ENCODE peak calls at places on chromosomes 2 and 18, in six cellular contexts. P is spleen, N is transverse colon, Z is A549, Y is GM12891, U is heart left ventricle. W is an unnamed sample.

GRCh38 chr2:121650554-121650930 is 1.3 kb upstream of the CLASP1 start:
- DNase-seq in P (no peak), N (peak), Z (no peak), Y (no peak), U (no peak), W (peak)

GRCh38 chr2:8567469-8568108 is 114.3 kb upstream of the ID2 start:
- DNase-seq in P (no peak), N (no peak), Z (no peak), Y (no peak), U (no peak), W (no peak)

GRCh38 chr2:39127973-39128372 is 7.1 kb upstream of the SOS1 start:
- DNase-seq in P (no peak), N (peak), Z (no peak), Y (no peak), U (no peak), W (no peak)

GRCh38 chr2:109213646-109214417 is 84.8 kb downstream of the SH3RF3 start:
- DNase-seq in P (no peak), N (no peak), Z (no peak), Y (no peak), U (no peak), W (peak)

GRCh38 chr18:72672364-72673151 is 128.4 kb upstream of the CBLN2 start:
- DNase-seq in P (no peak), N (no peak), Z (peak), Y (peak), U (no peak), W (peak)

GRCh38 chr2:96907405-96908041 is 37.6 kb upstream of the SEMA4C start:
- DNase-seq in P (no peak), N (peak), Z (no peak), Y (no peak), U (peak), W (peak)

GRCh38 chr2:189421644-189422043 is 19.6 kb upstream of the WDR75 start:
- DNase-seq in P (no peak), N (no peak), Z (no peak), Y (no peak), U (no peak), W (peak)

GRCh38 chr2:144712277-144712944 is 192.5 kb upstream of the ZEB2 start:
- DNase-seq in P (no peak), N (no peak), Z (no peak), Y (no peak), U (no peak), W (no peak)

GRCh38 chr2:174120346-174120745 is 128.0 kb downstream of the OLA1 start:
- DNase-seq in P (no peak), N (no peak), Z (peak), Y (no peak), U (no peak), W (peak)

GRCh38 chr2:192236136-192236535 is 41.4 kb upstream of the TMEFF2 start:
- DNase-seq in P (no peak), N (no peak), Z (no peak), Y (no peak), U (no peak), W (no peak)

GRCh38 chr18:32138332-32138731 is 46.7 kb downstream of the RNF138 start:
- DNase-seq in P (no peak), N (no peak), Z (no peak), Y (no peak), U (no peak), W (peak)

GRCh38 chr2:130837175-130837810 is 579 bp downstream of the ARHGEF4 start:
- DNase-seq in P (no peak), N (no peak), Z (no peak), Y (no peak), U (no peak), W (no peak)

GRCh38 chr2:169136885-169137534 is 67.6 kb downstream of the DHRS9 start:
- DNase-seq in P (no peak), N (no peak), Z (no peak), Y (no peak), U (peak), W (no peak)

GRCh38 chr18:8609711-8610441 is 639 bp downstream of the RAB12 start:
- DNase-seq in P (peak), N (peak), Z (no peak), Y (no peak), U (peak), W (peak)

GRCh38 chr2:28499298-28499697 is 3.4 kb downstream of the PLB1 start:
- DNase-seq in P (no peak), N (no peak), Z (no peak), Y (no peak), U (no peak), W (no peak)

GRCh38 chr2:41910126-41910525 is 137.7 kb upstream of the PKDCC start:
- DNase-seq in P (no peak), N (no peak), Z (no peak), Y (no peak), U (no peak), W (no peak)

GRCh38 chr18:22348521-22349316 is 69.0 kb downstream of the CTAGE1 start:
- DNase-seq in P (peak), N (peak), Z (no peak), Y (no peak), U (peak), W (no peak)

GRCh38 chr2:235224410-235224809 is 269.4 kb upstream of the AGAP1 start:
- DNase-seq in P (no peak), N (no peak), Z (no peak), Y (no peak), U (no peak), W (no peak)

GRCh38 chr2:58137221-58137620 is 90.6 kb downstream of the VRK2 start:
- DNase-seq in P (no peak), N (no peak), Z (no peak), Y (no peak), U (no peak), W (no peak)

GRCh38 chr2:20439193-20439475 is 7.7 kb upstream of the RHOB start:
- DNase-seq in P (no peak), N (peak), Z (no peak), Y (no peak), U (no peak), W (no peak)

GRCh38 chr2:20439503-20439902 is 7.4 kb upstream of the RHOB start:
- DNase-seq in P (no peak), N (peak), Z (no peak), Y (no peak), U (no peak), W (no peak)

GRCh38 chr2:20436716-20437470 is 10.0 kb upstream of the RHOB start:
- DNase-seq in P (no peak), N (peak), Z (no peak), Y (no peak), U (no peak), W (no peak)

GRCh38 chr2:20440001-20440560 is 6.8 kb upstream of the RHOB start:
- DNase-seq in P (no peak), N (peak), Z (no peak), Y (no peak), U (no peak), W (no peak)

DNA sequence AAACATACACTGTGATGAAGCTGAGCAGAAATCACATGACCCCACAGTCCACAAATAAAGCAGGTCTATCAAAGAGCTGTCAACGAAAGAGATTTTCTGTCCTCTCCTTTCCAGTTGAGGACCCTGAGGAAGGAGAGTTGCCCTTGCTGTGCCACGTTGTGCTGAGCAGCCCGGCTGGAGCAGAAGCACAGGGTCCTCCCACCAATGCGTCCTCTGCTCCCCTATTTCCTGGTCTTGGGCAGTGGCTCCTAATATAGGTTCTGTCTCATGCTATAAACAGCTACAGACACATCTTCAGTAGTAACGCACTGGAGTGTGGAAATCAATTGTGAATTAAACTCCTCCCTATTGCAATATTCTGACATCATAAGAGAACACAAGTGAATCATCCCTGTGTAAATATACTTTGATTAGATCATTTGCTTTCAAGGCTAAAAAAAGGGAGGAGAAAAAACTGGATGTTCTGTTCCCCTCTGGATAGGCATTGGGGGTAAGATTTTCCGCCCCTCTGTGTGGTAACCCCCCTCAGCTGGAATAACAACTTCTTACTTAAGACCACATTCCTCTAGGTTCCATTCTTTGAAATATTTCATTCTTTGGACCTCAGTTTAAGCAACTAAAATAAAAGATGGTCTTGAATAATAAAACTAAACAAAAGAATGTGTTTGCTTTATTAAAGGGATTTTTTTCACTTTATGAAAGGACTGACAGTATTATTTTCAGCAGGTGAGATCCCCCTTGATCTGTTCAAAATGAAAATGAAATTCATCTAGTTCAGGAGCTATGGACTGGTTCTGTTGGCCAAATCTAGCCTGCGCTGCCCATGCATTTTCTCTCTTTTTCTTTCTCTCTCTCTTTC is 8.3 kb upstream of the RHOB start:
- DNase-seq in P (peak), N (peak), Z (peak), Y (no peak), U (no peak), W (no peak)
- TF ChIP-seq POLR2A in P (no peak), N (peak), Z (no peak), Y (no peak), U (peak), W (no peak)

DNA sequence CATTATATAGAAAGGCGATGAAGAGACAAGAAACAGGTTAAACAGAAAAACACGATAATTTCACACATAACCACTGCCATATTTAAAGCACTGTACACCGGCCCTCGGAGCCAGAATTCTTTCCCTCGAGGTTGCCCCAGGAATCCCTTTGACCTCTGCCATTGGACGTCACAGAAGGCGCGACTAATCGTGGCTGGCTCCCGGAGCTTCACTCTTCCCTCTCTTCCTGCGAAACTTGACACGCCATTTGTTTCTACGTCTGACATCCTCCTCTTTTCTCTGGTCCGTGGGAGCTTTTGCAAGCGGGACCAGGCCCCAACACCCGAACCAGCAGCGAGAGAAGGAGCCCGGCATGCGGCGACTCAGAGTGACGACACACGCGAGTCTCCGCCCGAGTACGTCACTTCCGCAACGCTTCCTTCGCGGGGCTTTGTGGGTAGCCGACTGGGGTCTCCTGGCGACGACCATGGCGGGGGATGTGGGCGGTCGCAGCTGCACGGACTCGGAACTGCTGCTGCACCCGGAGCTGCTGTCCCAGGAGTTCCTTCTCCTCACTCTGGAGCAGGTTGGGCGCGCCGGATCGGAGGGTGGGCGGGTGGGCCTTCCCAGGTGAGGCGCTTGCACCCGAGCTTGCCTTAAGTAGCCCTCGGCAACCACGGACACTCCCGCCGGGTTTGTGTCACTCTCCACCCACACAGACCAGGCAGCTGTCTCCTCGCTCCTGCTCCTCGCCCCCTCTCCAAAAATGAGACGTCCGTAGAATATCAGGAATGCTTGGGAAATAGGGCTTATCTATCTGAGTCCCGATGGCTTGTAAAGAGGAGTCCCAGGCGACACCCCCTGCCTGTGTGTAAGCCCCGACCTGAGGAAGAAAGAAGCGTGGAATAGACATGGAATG is at the start of gene C2orf49:
- DNase-seq in P (peak), N (peak), Z (peak), Y (peak), U (peak), W (peak)
- TF ChIP-seq POLR2A in P (peak), N (peak), Z (peak), Y (peak), U (peak), W (peak)

GRCh38 chr2:19272039-19272438 is 86.4 kb downstream of the OSR1 start:
- DNase-seq in P (no peak), N (no peak), Z (no peak), Y (no peak), U (no peak), W (no peak)
- TF ChIP-seq POLR2A in P (no peak), N (no peak), Z (no peak), Y (no peak), U (no peak), W (no peak)

GRCh38 chr2:120012771-120013568 is at the start of gene EPB41L5:
- DNase-seq in P (peak), N (peak), Z (peak), Y (peak), U (peak), W (peak)
- TF ChIP-seq POLR2A in P (no peak), N (peak), Z (peak), Y (no peak), U (peak), W (no peak)

GRCh38 chr2:27442282-27442980 is at the start of gene KRTCAP3:
- DNase-seq in P (peak), N (peak), Z (no peak), Y (no peak), U (no peak), W (peak)
- TF ChIP-seq POLR2A in P (no peak), N (peak), Z (no peak), Y (peak), U (no peak), W (no peak)